ENCODE peak calls at places on chromosome 13, in nine cellular contexts. V, K, R, E, O, X, S, I and Y are unnamed samples.

GRCh38 chr13:52800856-52801255 is 47.6 kb downstream of the PCDH8 start:
- DNase-seq in V (no peak), K (no peak), R (no peak), E (no peak), O (no peak), X (no peak), S (no peak), I (no peak), Y (no peak)

GRCh38 chr13:20953245-20953931 is 50.8 kb upstream of the XPO4 start:
- DNase-seq in V (no peak), K (no peak), R (no peak), E (no peak), O (no peak), X (no peak), S (no peak), I (no peak), Y (no peak)

GRCh38 chr13:51801631-51802099 is 2.3 kb downstream of the DHRS12 start:
- DNase-seq in V (peak; percentile 50), K (no peak), R (peak; percentile 86), E (peak; percentile 82), O (no peak), X (no peak), S (peak; percentile 25), I (no peak), Y (no peak)

GRCh38 chr13:71912524-71912923 is 45.5 kb upstream of the DACH1 start:
- DNase-seq in V (no peak), K (no peak), R (no peak), E (no peak), O (no peak), X (no peak), S (no peak), I (no peak), Y (peak; percentile 50)

GRCh38 chr13:106507560-106508274 is 27.7 kb downstream of the EFNB2 start:
- DNase-seq in V (no peak), K (no peak), R (no peak), E (no peak), O (no peak), X (no peak), S (no peak), I (no peak), Y (peak; percentile 99)

GRCh38 chr13:93915269-93915809 is 564.1 kb downstream of the DCT start:
- DNase-seq in V (no peak), K (no peak), R (no peak), E (no peak), O (no peak), X (no peak), S (no peak), I (no peak), Y (peak; percentile 49)

GRCh38 chr13:108828053-108828806 is 198.8 kb downstream of the MYO16 start:
- DNase-seq in V (no peak), K (no peak), R (no peak), E (no peak), O (no peak), X (no peak), S (no peak), I (no peak), Y (no peak)

GRCh38 chr13:47672245-47672975 is 328.7 kb downstream of the SUCLA2 start:
- DNase-seq in V (no peak), K (no peak), R (no peak), E (no peak), O (no peak), X (no peak), S (no peak), I (no peak), Y (peak; percentile 45)

GRCh38 chr13:75326173-75327131 is 155.5 kb downstream of the TBC1D4 start:
- DNase-seq in V (no peak), K (peak; percentile 33), R (no peak), E (no peak), O (no peak), X (no peak), S (no peak), I (no peak), Y (peak; percentile 61)

GRCh38 chr13:21924958-21925357 is 254.1 kb downstream of the FGF9 start:
- DNase-seq in V (no peak), K (no peak), R (no peak), E (no peak), O (no peak), X (no peak), S (no peak), I (no peak), Y (no peak)